ENCODE peak calls at places on chromosomes 13 and 19, in nine cellular contexts. S is foreskin fibroblast, N is left ventricle myocardium superior, R is A172, B is ACHN, A is GM23248, I is AG08395, H is OCI-M1, W is globus pallidus. E is an unnamed sample.

GRCh38 chr13:51714663-51715168 is 89.2 kb downstream of the DHRS12 start:
- DNase-seq in R (peak; percentile 33), I (no peak), N (no peak), S (peak; percentile 70), B (peak; percentile 7), H (peak; percentile 57), A (peak; percentile 75), W (no peak), E (no peak)

GRCh38 chr19:900302-901111 is 7.2 kb downstream of the RNU6-9 start:
- DNase-seq in H (no peak), R (peak; percentile 40), I (no peak), S (no peak), A (no peak), B (no peak), W (no peak), N (no peak), E (peak; percentile 80)

GRCh38 chr13:73658639-73659038 is 475.6 kb downstream of the KLF12 start:
- DNase-seq in R (no peak), I (no peak), B (no peak), A (no peak), H (no peak), W (no peak), S (no peak), N (no peak), E (no peak)

GRCh38 chr19:19461671-19462622 is 53.4 kb downstream of the TSSK6 start:
- DNase-seq in B (no peak), A (no peak), W (peak; percentile 28), I (peak; percentile 52), H (no peak), R (no peak), S (peak; percentile 54), N (peak; percentile 78), E (no peak)

GRCh38 chr19:49152218-49152550 is 3.0 kb downstream of the HRC start:
- DNase-seq in N (peak; percentile 30), B (no peak), R (no peak), S (no peak), W (no peak), H (no peak), I (no peak), A (no peak), E (no peak)

GRCh38 chr19:5369962-5370367 is 29.4 kb upstream of the PTPRS start:
- DNase-seq in S (no peak), A (peak; percentile 46), H (peak; percentile 87), I (peak; percentile 40), R (no peak), W (no peak), B (peak; percentile 31), N (peak; percentile 49), E (peak; percentile 54)

GRCh38 chr19:58553799-58554493 is 959 bp downstream of the CHMP2A start:
- DNase-seq in H (no peak), R (no peak), W (no peak), S (no peak), I (no peak), B (no peak), N (no peak), A (no peak), E (no peak)

GRCh38 chr19:7326105-7326877 is 22.4 kb upstream of the ARHGEF18 start:
- DNase-seq in W (no peak), R (peak; percentile 13), A (peak; percentile 35), H (peak; percentile 9), I (no peak), S (no peak), N (no peak), B (peak; percentile 8), E (no peak)

GRCh38 chr13:29581666-29582065 is 13.8 kb downstream of the SLC7A1 start:
- DNase-seq in I (no peak), S (no peak), B (no peak), A (peak; percentile 55), N (no peak), W (no peak), H (no peak), R (no peak), E (no peak)

GRCh38 chr19:46932346-46932745 is 71.5 kb downstream of the ARHGAP35 start:
- DNase-seq in H (no peak), B (peak; percentile 75), R (peak; percentile 19), W (no peak), S (no peak), A (peak; percentile 53), N (no peak), I (peak; percentile 40), E (no peak)

GRCh38 chr13:44692173-44692713 is 116.1 kb upstream of the TSC22D1 start:
- DNase-seq in A (no peak), W (no peak), B (peak; percentile 24), S (no peak), N (no peak), R (peak; percentile 49), H (peak; percentile 47), I (no peak), E (no peak)

GRCh38 chr13:62846302-62846701 is 1430.7 kb upstream of the PCDH20 start:
- DNase-seq in A (peak; percentile 12), B (peak; percentile 9), N (no peak), W (no peak), S (peak; percentile 10), I (no peak), R (peak; percentile 2), H (no peak), E (no peak)

GRCh38 chr19:55602104-55603001 is 2.3 kb downstream of the ZNF524 start:
- DNase-seq in N (peak; percentile 38), H (no peak), S (no peak), A (no peak), W (no peak), R (no peak), I (no peak), B (no peak), E (no peak)

GRCh38 chr13:99005609-99006008 is 27.7 kb upstream of the DOCK9 start:
- DNase-seq in I (no peak), W (no peak), B (no peak), N (no peak), H (no peak), A (no peak), S (no peak), R (peak; percentile 33), E (no peak)

GRCh38 chr19:35549174-35549788 is 3.9 kb downstream of the TMEM147 start:
- DNase-seq in I (peak; percentile 75), R (peak; percentile 53), W (peak; percentile 42), B (peak; percentile 69), A (peak; percentile 84), S (peak; percentile 37), H (peak; percentile 84), N (no peak), E (peak; percentile 96)

GRCh38 chr19:53365899-53366493 is 491 bp downstream of the ZNF525 start:
- DNase-seq in R (no peak), I (peak; percentile 7), B (no peak), S (peak; percentile 6), A (peak; percentile 63), H (no peak), W (no peak), N (peak; percentile 32), E (no peak)

GRCh38 chr13:70541451-70541850 is 433.2 kb upstream of the KLHL1 start:
- DNase-seq in N (no peak), H (no peak), W (no peak), R (no peak), B (no peak), S (no peak), A (no peak), I (no peak), E (no peak)

GRCh38 chr13:113671066-113672001 is 4.3 kb downstream of the GRK1 start:
- DNase-seq in H (no peak), A (no peak), S (no peak), N (peak; percentile 24), R (no peak), I (no peak), W (no peak), B (no peak), E (no peak)

GRCh38 chr13:113599396-113599795 is 14.8 kb downstream of the TFDP1 start:
- DNase-seq in I (no peak), S (no peak), H (no peak), R (no peak), N (no peak), A (no peak), B (no peak), W (no peak), E (no peak)

GRCh38 chr13:80339578-80339840 is 1.4 kb downstream of the SPRY2 start:
- DNase-seq in H (peak; percentile 70), I (no peak), N (no peak), S (no peak), W (peak; percentile 48), R (no peak), B (peak; percentile 14), A (no peak), E (no peak)

GRCh38 chr13:110409581-110409992 is 102.5 kb downstream of the COL4A2 start:
- DNase-seq in R (peak; percentile 96), A (no peak), W (no peak), B (peak; percentile 16), I (peak; percentile 48), S (peak; percentile 84), N (no peak), H (no peak), E (no peak)

GRCh38 chr13:30145709-30146367 is 161.5 kb downstream of the KATNAL1 start:
- DNase-seq in S (no peak), H (no peak), R (no peak), A (no peak), N (no peak), B (no peak), I (no peak), W (no peak), E (no peak)

GRCh38 chr13:95155093-95155492 is 146.2 kb downstream of the ABCC4 start:
- DNase-seq in A (no peak), R (no peak), B (no peak), S (peak; percentile 2), N (no peak), H (no peak), W (no peak), I (no peak), E (no peak)

GRCh38 chr13:20536992-20537391 is 11.3 kb upstream of the CRYL1 start:
- DNase-seq in R (no peak), N (no peak), H (no peak), W (no peak), B (no peak), I (no peak), A (no peak), S (no peak), E (no peak)

GRCh38 chr13:105642511-105642958 is 892.9 kb downstream of the EFNB2 start:
- DNase-seq in W (no peak), I (no peak), B (peak; percentile 84), R (peak; percentile 82), H (no peak), A (no peak), S (no peak), N (no peak), E (no peak)

GRCh38 chr13:31972453-31972852 is 59.1 kb upstream of the FRY start:
- DNase-seq in W (no peak), N (no peak), B (no peak), S (no peak), H (no peak), A (no peak), I (no peak), R (no peak), E (no peak)

GRCh38 chr13:93690139-93690538 is 463.5 kb downstream of the GPC6 start:
- DNase-seq in R (peak; percentile 33), H (peak; percentile 28), A (peak; percentile 59), W (peak; percentile 2), B (peak; percentile 29), I (no peak), S (no peak), N (no peak), E (no peak)

GRCh38 chr19:2048959-2049740 is 1.9 kb downstream of the MKNK2 start:
- DNase-seq in S (no peak), W (peak; percentile 66), R (no peak), H (no peak), I (no peak), N (peak; percentile 64), A (peak; percentile 63), B (no peak), E (no peak)

GRCh38 chr13:100836696-100837095 is 162.1 kb upstream of the TMTC4 start:
- DNase-seq in B (no peak), A (peak; percentile 16), S (no peak), N (no peak), I (no peak), W (no peak), R (peak; percentile 35), H (no peak), E (no peak)

GRCh38 chr13:45238945-45239795 is 38.3 kb upstream of the KCTD4 start:
- DNase-seq in W (no peak), A (peak; percentile 87), S (peak; percentile 56), N (no peak), R (no peak), I (peak; percentile 52), H (no peak), B (no peak), E (no peak)

GRCh38 chr13:21670006-21670882 is 629 bp upstream of the FGF9 start:
- DNase-seq in W (no peak), H (peak; percentile 46), B (peak; percentile 49), A (peak; percentile 67), I (peak; percentile 54), N (peak; percentile 74), R (no peak), S (peak; percentile 32), E (no peak)